ENCODE peak calls at places on chromosomes 3 and 15, in eight cellular contexts. R is NCI-H1092; L is activated naive CD4-positive, alpha-beta T cell; Q is adrenal gland; Y is NCI-H1436; W is astrocyte of the cerebellum; F is B cell; C is nucleus accumbens. U is an unnamed sample.

GRCh38 chr15:64842986-64843561 is 1.4 kb downstream of the PLEKHO2 start:
- DNase-seq in W (no peak), R (no peak), F (no peak), Q (peak), L (no peak), Y (no peak), C (no peak), U (no peak)

GRCh38 chr3:48268381-48268935 is 27.6 kb downstream of the ZNF589 start:
- DNase-seq in Y (peak), W (no peak), C (no peak), F (no peak), Q (no peak), L (peak), R (peak), U (no peak)

GRCh38 chr15:39156636-39157255 is 424.1 kb upstream of the THBS1 start:
- DNase-seq in L (no peak), Y (no peak), F (no peak), Q (no peak), R (no peak), C (no peak), W (no peak), U (no peak)

GRCh38 chr15:85743392-85744045 is 51.2 kb downstream of the KLHL25 start:
- DNase-seq in Y (no peak), L (no peak), R (no peak), Q (no peak), C (no peak), W (no peak), F (no peak), U (peak)

GRCh38 chr3:49013738-49014660 is 4.4 kb downstream of the DALRD3 start:
- DNase-seq in Y (no peak), L (no peak), Q (peak), R (no peak), W (no peak), F (peak), C (no peak), U (no peak)

GRCh38 chr3:196968233-196969000 is at the start of gene PIGZ:
- DNase-seq in W (no peak), Q (no peak), C (no peak), F (no peak), R (no peak), Y (peak), L (no peak), U (peak)

GRCh38 chr3:110069641-110070538 is 732.5 kb upstream of the DPPA4 start:
- DNase-seq in R (no peak), L (no peak), F (no peak), Y (no peak), W (peak), Q (peak), C (no peak), U (no peak)

GRCh38 chr3:186367631-186368030 is 5.6 kb upstream of the DGKG start:
- DNase-seq in Q (no peak), L (no peak), C (no peak), R (no peak), Y (no peak), F (no peak), W (no peak), U (no peak)

GRCh38 chr3:129483870-129484269 is 43.8 kb downstream of the IFT122 start:
- DNase-seq in R (no peak), C (no peak), Q (no peak), Y (no peak), L (no peak), F (no peak), W (no peak), U (no peak)

GRCh38 chr3:50272911-50273688 is 4.2 kb downstream of the SEMA3B start:
- DNase-seq in Y (peak), R (peak), F (peak), Q (peak), W (no peak), C (peak), L (peak), U (peak)

GRCh38 chr3:46284981-46285683 is 42.9 kb downstream of the CCR3 start:
- DNase-seq in L (no peak), Q (no peak), F (no peak), W (no peak), Y (no peak), R (no peak), C (no peak), U (no peak)

GRCh38 chr3:24829632-24830229 is 335.1 kb upstream of the THRB start:
- DNase-seq in Y (no peak), C (no peak), F (no peak), W (no peak), L (no peak), R (no peak), Q (no peak), U (no peak)

GRCh38 chr3:101941253-101942039 is 92.1 kb downstream of the NFKBIZ start:
- DNase-seq in R (no peak), W (peak), C (no peak), Y (no peak), Q (no peak), L (no peak), F (no peak), U (no peak)

GRCh38 chr3:63353383-63353782 is 75.3 kb downstream of the SYNPR start:
- DNase-seq in R (no peak), Q (no peak), L (no peak), C (no peak), F (no peak), W (no peak), Y (no peak), U (no peak)

GRCh38 chr3:109685084-109686079 is 348.0 kb upstream of the DPPA4 start:
- DNase-seq in C (no peak), Q (peak), F (no peak), W (peak), L (no peak), Y (no peak), R (no peak), U (no peak)

GRCh38 chr3:129197341-129197740 is 13.6 kb upstream of the CNBP start:
- DNase-seq in C (peak), Y (no peak), Q (no peak), F (no peak), R (no peak), W (no peak), L (no peak), U (no peak)

GRCh38 chr15:68502398-68502901 is 70.5 kb upstream of the ITGA11 start:
- DNase-seq in F (no peak), R (no peak), Y (no peak), Q (no peak), L (no peak), W (no peak), C (no peak), U (no peak)

GRCh38 chr15:73560501-73561117 is 72.6 kb downstream of the NPTN start:
- DNase-seq in F (no peak), C (no peak), R (peak), W (peak), L (no peak), Y (peak), Q (no peak), U (peak)

GRCh38 chr3:140050977-140051957 is 116.3 kb downstream of the CLSTN2 start:
- DNase-seq in F (no peak), L (no peak), C (peak), R (peak), Q (no peak), Y (peak), W (no peak), U (no peak)

GRCh38 chr3:38579551-38580449 is 69.7 kb downstream of the SCN5A start:
- DNase-seq in L (no peak), R (no peak), F (peak), C (no peak), W (no peak), Y (no peak), Q (peak), U (no peak)

GRCh38 chr3:134312072-134312872 is 61.6 kb upstream of the RYK start:
- DNase-seq in C (no peak), L (no peak), W (no peak), R (no peak), Y (no peak), Q (no peak), F (no peak), U (no peak)

GRCh38 chr3:50642382-50642781 is 25.4 kb downstream of the MAPKAPK3 start:
- DNase-seq in L (no peak), Q (no peak), W (no peak), C (no peak), F (no peak), R (no peak), Y (no peak), U (no peak)

GRCh38 chr3:142095866-142096265 is 53.5 kb downstream of the TFDP2 start:
- DNase-seq in Q (no peak), L (no peak), F (no peak), R (no peak), Y (no peak), W (no peak), C (no peak), U (no peak)

U was measured in DMS79 treated with DMSO at 0.1 percent for 48 hours.